ENCODE peak calls at places on chromosomes 2 and 18, in nine cellular contexts. Z is mesothelial cell of epicardium; B is NCI-H1105 treated with DMSO at 0.1 percent for 48 hours; N is HCT116; P is left colon; E is stimulated activated CD4-positive, alpha-beta T cell treated with anti-CD3 and anti-CD28 coated beads, Interleukin-1b, Interleukin-23, amount 100 ng/mL, for 24 hours; T is GM12891; C is T-cell; W is GM20000. D is an unnamed sample.

GRCh38 chr2:169823996-169824372 is 721 bp downstream of the METTL5 start:
- DNase-seq in T (no peak), E (no peak), Z (no peak), P (no peak), B (no peak), W (no peak), C (no peak), N (no peak), D (no peak)

GRCh38 chr2:85355521-85355920 is 952 bp downstream of the ELMOD3 start:
- DNase-seq in C (no peak), N (no peak), T (no peak), Z (no peak), W (no peak), B (no peak), P (no peak), E (no peak), D (no peak)

GRCh38 chr2:73838889-73839539 is 10.3 kb downstream of the STAMBP start:
- DNase-seq in B (no peak), C (no peak), W (no peak), T (no peak), Z (no peak), E (no peak), P (no peak), N (no peak), D (no peak)

GRCh38 chr18:21826196-21826595 is 85.6 kb downstream of the MIB1 start:
- DNase-seq in E (no peak), P (no peak), W (no peak), B (no peak), T (no peak), Z (no peak), C (no peak), N (no peak), D (no peak)

GRCh38 chr2:47108638-47109372 is 46.3 kb downstream of the STPG4 start:
- DNase-seq in C (no peak), W (no peak), Z (no peak), E (no peak), N (peak), B (no peak), T (no peak), P (no peak), D (no peak)

GRCh38 chr2:188158337-188159100 is 133.2 kb upstream of the GULP1 start:
- DNase-seq in P (no peak), T (no peak), W (no peak), E (no peak), B (no peak), C (no peak), N (no peak), Z (no peak), D (no peak)

GRCh38 chr2:174699993-174700766 is 64.1 kb downstream of the CHRNA1 start:
- DNase-seq in W (peak), T (no peak), P (no peak), B (peak), E (no peak), C (no peak), N (peak), Z (no peak), D (no peak)

GRCh38 chr2:121199281-121200010 is 85.6 kb downstream of the TFCP2L1 start:
- DNase-seq in C (no peak), T (no peak), N (no peak), Z (no peak), W (no peak), E (no peak), P (no peak), B (no peak), D (no peak)

GRCh38 chr2:29228276-29228675 is 113.1 kb downstream of the CLIP4 start:
- DNase-seq in Z (no peak), W (no peak), C (no peak), T (no peak), N (no peak), B (no peak), P (no peak), E (no peak), D (no peak)

GRCh38 chr2:42064417-42064942 is 16.7 kb downstream of the PKDCC start:
- DNase-seq in T (no peak), Z (no peak), E (no peak), C (no peak), B (no peak), W (no peak), N (no peak), P (no peak), D (no peak)

GRCh38 chr2:172829229-172829628 is 93.6 kb downstream of the RAPGEF4 start:
- DNase-seq in W (no peak), C (no peak), P (no peak), T (no peak), N (no peak), E (no peak), B (no peak), Z (no peak), D (no peak)

GRCh38 chr2:59307196-59307595 is 1066.1 kb upstream of the FANCL start:
- DNase-seq in E (no peak), P (no peak), C (no peak), N (no peak), T (no peak), W (no peak), B (no peak), Z (no peak), D (no peak)

GRCh38 chr2:37553411-37554156 is 117.9 kb downstream of the CDC42EP3 start:
- DNase-seq in B (no peak), Z (no peak), W (no peak), T (no peak), E (no peak), N (no peak), P (no peak), C (no peak), D (no peak)

GRCh38 chr2:199910338-199911051 is 598 bp upstream of the C2orf69 start:
- DNase-seq in B (no peak), N (no peak), E (no peak), T (no peak), Z (no peak), P (no peak), C (no peak), W (no peak), D (no peak)

GRCh38 chr2:172943992-172944793 is 131.5 kb upstream of the MAP3K20 start:
- DNase-seq in C (no peak), T (no peak), B (no peak), W (no peak), E (no peak), P (no peak), Z (no peak), N (no peak), D (no peak)

GRCh38 chr2:131039908-131040660 is 53.2 kb downstream of the FAM168B start:
- DNase-seq in T (no peak), C (peak), W (peak), Z (no peak), E (no peak), B (no peak), N (no peak), P (no peak), D (no peak)

GRCh38 chr2:109118321-109118720 is 10.7 kb upstream of the SH3RF3 start:
- DNase-seq in P (no peak), T (no peak), W (no peak), N (no peak), B (no peak), E (no peak), Z (no peak), C (no peak), D (no peak)